ENCODE peak calls at places on chromosome 3, in six cellular contexts. G is kidney, P is foreskin keratinocyte, V is ovary, D is tibial artery, X is left lung. Q is an unnamed sample.

GRCh38 chr3:30162579-30162978 is 443.8 kb upstream of the TGFBR2 start:
- DNase-seq in G (no peak), P (peak; percentile 68), V (no peak), D (no peak), X (no peak), Q (no peak)

GRCh38 chr3:106728315-106728821 is 648.9 kb upstream of the CCDC54 start:
- DNase-seq in G (no peak), P (peak; percentile 97), V (no peak), D (no peak), X (no peak), Q (no peak)

GRCh38 chr3:62325896-62326295 is 47.5 kb downstream of the FEZF2 start:
- DNase-seq in G (no peak), P (no peak), V (no peak), D (no peak), X (peak; percentile 33), Q (no peak)

GRCh38 chr3:114899186-114899931 is 247.7 kb downstream of the ZBTB20 start:
- DNase-seq in G (no peak), P (no peak), V (no peak), D (no peak), X (peak; percentile 55), Q (no peak)

GRCh38 chr3:160343132-160343531 is 55.9 kb downstream of the IFT80 start:
- DNase-seq in G (no peak), P (peak; percentile 6), V (no peak), D (no peak), X (no peak), Q (no peak)

GRCh38 chr3:64160000-64160690 is 65.1 kb downstream of the PRICKLE2 start:
- DNase-seq in G (no peak), P (no peak), V (no peak), D (no peak), X (no peak), Q (no peak)

GRCh38 chr3:134772591-134772990 is 22.5 kb upstream of the EPHB1 start:
- DNase-seq in G (no peak), P (no peak), V (no peak), D (no peak), X (no peak), Q (no peak)

GRCh38 chr3:176193032-176193698 is 1004.1 kb downstream of the TBL1XR1 start:
- DNase-seq in G (no peak), P (no peak), V (no peak), D (no peak), X (no peak), Q (no peak)

GRCh38 chr3:13518516-13519351 is 30.2 kb upstream of the FBLN2 start:
- DNase-seq in G (peak; percentile 80), P (no peak), V (no peak), D (peak; percentile 94), X (no peak), Q (peak; percentile 81)

GRCh38 chr3:197300361-197300760 is 1.9 kb upstream of the DLG1 start:
- DNase-seq in G (no peak), P (no peak), V (no peak), D (no peak), X (no peak), Q (no peak)

GRCh38 chr3:128068156-128068620 is 16.0 kb downstream of the SEC61A1 start:
- DNase-seq in G (no peak), P (no peak), V (no peak), D (no peak), X (no peak), Q (no peak)

GRCh38 chr3:129608087-129608935 is 1.8 kb upstream of the PLXND1 start:
- DNase-seq in G (no peak), P (peak; percentile 17), V (no peak), D (no peak), X (no peak), Q (peak; percentile 56)

DNA sequence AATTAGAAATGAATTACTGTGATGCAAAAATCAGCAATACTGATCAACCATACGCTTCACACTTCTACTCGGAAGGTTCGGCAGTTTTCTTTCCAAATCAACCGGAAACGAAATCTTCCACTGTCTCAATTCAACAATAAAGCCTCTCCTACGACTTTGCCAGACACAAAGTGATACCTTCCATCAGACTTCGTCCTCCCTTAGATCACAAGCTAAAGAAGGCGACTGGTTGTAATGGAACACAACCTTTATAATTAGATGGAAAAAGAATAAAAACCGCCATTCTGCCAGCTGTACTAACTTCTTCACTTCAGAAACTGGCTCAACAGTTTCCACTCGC is 613 bp downstream of the PARL start:
- DNase-seq in G (no peak), P (peak; percentile 7), V (no peak), D (no peak), X (no peak), Q (no peak)
- H3K4me1 ChIP-seq in G (peaks cover 5% of the 10 kb centered on the region), P (peaks cover 7% of the 10 kb centered on the region), V (peaks cover 10% of the 10 kb centered on the region), D (peaks cover 22% of the 10 kb centered on the region), X (peaks cover 48% of the 10 kb centered on the region), Q (peaks cover 21% of the 10 kb centered on the region)

GRCh38 chr3:71532639-71533395 is 50.7 kb downstream of the FOXP1 start:
- DNase-seq in G (no peak), P (peak; percentile 61), V (no peak), D (no peak), X (no peak), Q (no peak)

GRCh38 chr3:71536376-71536965 is 47.1 kb downstream of the FOXP1 start:
- DNase-seq in G (no peak), P (peak; percentile 49), V (no peak), D (no peak), X (no peak), Q (no peak)

GRCh38 chr3:71530903-71531535 is 52.5 kb downstream of the FOXP1 start:
- DNase-seq in G (no peak), P (no peak), V (no peak), D (no peak), X (no peak), Q (peak; percentile 36)

GRCh38 chr3:71537211-71537611 is 46.3 kb downstream of the FOXP1 start:
- DNase-seq in G (no peak), P (peak; percentile 84), V (peak; percentile 61), D (peak; percentile 80), X (peak; percentile 68), Q (no peak)

GRCh38 chr3:71533588-71533987 is 49.9 kb downstream of the FOXP1 start:
- DNase-seq in G (no peak), P (no peak), V (no peak), D (no peak), X (no peak), Q (no peak)
- H3K4me1 ChIP-seq in G (peaks cover 5% of the 10 kb centered on the region), P (peaks cover 40% of the 10 kb centered on the region), V (peaks cover 8% of the 10 kb centered on the region), D (peaks cover 28% of the 10 kb centered on the region), X (peaks cover 54% of the 10 kb centered on the region), Q (peaks cover 26% of the 10 kb centered on the region)

GRCh38 chr3:73453676-73454075 is 171.1 kb downstream of the PDZRN3 start:
- DNase-seq in G (no peak), P (no peak), V (no peak), D (no peak), X (no peak), Q (no peak)

GRCh38 chr3:73448761-73449290 is 175.9 kb downstream of the PDZRN3 start:
- DNase-seq in G (no peak), P (no peak), V (no peak), D (no peak), X (no peak), Q (no peak)

GRCh38 chr3:73449774-73450173 is 175.0 kb downstream of the PDZRN3 start:
- DNase-seq in G (no peak), P (no peak), V (no peak), D (no peak), X (no peak), Q (no peak)

GRCh38 chr3:73452731-73453130 is 172.0 kb downstream of the PDZRN3 start:
- DNase-seq in G (no peak), P (no peak), V (no peak), D (no peak), X (no peak), Q (no peak)

GRCh38 chr3:73451276-73451973 is 173.3 kb downstream of the PDZRN3 start:
- DNase-seq in G (no peak), P (peak; percentile 8), V (no peak), D (no peak), X (no peak), Q (no peak)
- H3K4me1 ChIP-seq in G (peaks cover 31% of the 10 kb centered on the region), P (no peaks in the 10 kb centered on the region), V (peaks cover 13% of the 10 kb centered on the region), D (peaks cover 31% of the 10 kb centered on the region), X (no peaks in the 10 kb centered on the region), Q (peaks cover 17% of the 10 kb centered on the region)

GRCh38 chr3:157088506-157089454 is 71.2 kb downstream of the CCNL1 start:
- DNase-seq in G (peak; percentile 99), P (peak; percentile 89), V (peak; percentile 98), D (peak; percentile 99), X (peak; percentile 96), Q (peak; percentile 97)

GRCh38 chr3:157088133-157088488 is 71.8 kb downstream of the CCNL1 start:
- DNase-seq in G (no peak), P (no peak), V (no peak), D (no peak), X (no peak), Q (no peak)

GRCh38 chr3:157087398-157088132 is 72.4 kb downstream of the CCNL1 start:
- DNase-seq in G (no peak), P (peak; percentile 92), V (no peak), D (no peak), X (no peak), Q (no peak)

GRCh38 chr3:157091096-157091833 is 68.7 kb downstream of the CCNL1 start:
- DNase-seq in G (no peak), P (no peak), V (no peak), D (no peak), X (no peak), Q (no peak)

GRCh38 chr3:157089455-157090221 is 70.3 kb downstream of the CCNL1 start:
- DNase-seq in G (no peak), P (peak; percentile 66), V (no peak), D (no peak), X (peak; percentile 63), Q (no peak)
- H3K4me1 ChIP-seq in G (peaks cover 19% of the 10 kb centered on the region), P (peaks cover 52% of the 10 kb centered on the region), V (peaks cover 6% of the 10 kb centered on the region), D (peaks cover 40% of the 10 kb centered on the region), X (peaks cover 37% of the 10 kb centered on the region), Q (peaks cover 45% of the 10 kb centered on the region)

GRCh38 chr3:187613557-187613956 is 56.6 kb downstream of the SST start:
- DNase-seq in G (no peak), P (no peak), V (no peak), D (no peak), X (no peak), Q (no peak)
- H3K4me1 ChIP-seq in G (peaks cover 7% of the 10 kb centered on the region), P (no peaks in the 10 kb centered on the region), V (peaks cover 6% of the 10 kb centered on the region), D (peaks cover 3% of the 10 kb centered on the region), X (no peaks in the 10 kb centered on the region), Q (no peaks in the 10 kb centered on the region)

DNA sequence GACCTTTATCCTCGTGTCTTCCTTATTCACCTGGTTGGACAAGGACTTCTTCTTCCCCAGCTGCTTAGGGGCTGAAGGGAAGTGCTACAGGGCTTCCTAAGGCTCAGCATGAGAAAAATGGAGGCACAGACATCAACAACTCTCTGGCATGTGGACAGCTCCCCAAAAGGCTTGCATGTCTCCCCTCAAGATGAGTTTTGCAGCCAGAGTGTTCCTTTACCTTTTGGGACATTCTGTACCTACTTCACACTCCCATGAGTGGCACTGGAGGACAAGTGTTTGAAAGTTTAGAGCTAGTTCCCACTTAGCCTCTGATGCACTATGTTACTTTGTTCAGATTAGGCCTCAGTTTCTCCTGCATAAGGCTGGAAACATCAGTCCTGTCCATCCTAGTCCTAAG is 77.1 kb upstream of the HACD2 start:
- DNase-seq in G (no peak), P (no peak), V (no peak), D (no peak), X (no peak), Q (no peak)
- H3K4me1 ChIP-seq in G (peaks cover 52% of the 10 kb centered on the region), P (no peaks in the 10 kb centered on the region), V (peaks cover 21% of the 10 kb centered on the region), D (peaks cover 49% of the 10 kb centered on the region), X (peaks cover 60% of the 10 kb centered on the region), Q (peaks cover 42% of the 10 kb centered on the region)

Q was measured in heart left ventricle.